ENCODE peak calls at places on chromosomes 7 and 10, in six cellular contexts. V is tibial nerve, H is IMR-90, E is ascending aorta, X is heart left ventricle, P is mesendoderm. T is an unnamed sample.

GRCh38 chr10:79074732-79075131 is 6.0 kb downstream of the ZMIZ1 start:
- DNase-seq in H (no peak), V (no peak), P (no peak), E (no peak), X (no peak), T (no peak)

GRCh38 chr10:92111336-92111939 is 179.4 kb downstream of the CPEB3 start:
- DNase-seq in H (no peak), E (no peak), P (no peak), V (no peak), X (no peak), T (no peak)

GRCh38 chr7:33932832-33933468 is 27.6 kb downstream of the BMPER start:
- DNase-seq in P (peak; percentile 93), V (peak; percentile 82), E (peak; percentile 11), X (peak; percentile 76), H (peak; percentile 83), T (peak; percentile 79)

GRCh38 chr10:124357583-124357930 is 61.2 kb downstream of the OAT start:
- DNase-seq in P (no peak), H (no peak), X (no peak), E (no peak), V (no peak), T (no peak)

GRCh38 chr7:155660059-155660757 is 15.7 kb downstream of the RBM33 start:
- DNase-seq in P (no peak), V (no peak), H (peak; percentile 37), E (no peak), X (no peak), T (peak; percentile 79)

GRCh38 chr7:32670105-32670504 is 174.8 kb downstream of the AVL9 start:
- DNase-seq in X (no peak), E (no peak), P (peak; percentile 75), H (peak; percentile 45), V (no peak), T (peak; percentile 91)

GRCh38 chr10:28047061-28047460 is 48.2 kb upstream of the ODAD2 start:
- DNase-seq in V (no peak), P (no peak), H (no peak), E (no peak), X (no peak), T (peak; percentile 27)

GRCh38 chr10:124288928-124289921 is 129.5 kb downstream of the OAT start:
- DNase-seq in P (no peak), E (no peak), H (no peak), V (no peak), X (no peak), T (peak; percentile 30)

GRCh38 chr10:86083206-86083605 is 283.4 kb downstream of the GRID1 start:
- DNase-seq in X (no peak), H (no peak), V (no peak), E (no peak), P (no peak), T (no peak)

GRCh38 chr7:142646274-142646895 is 102.9 kb upstream of the PRSS1 start:
- DNase-seq in P (no peak), E (no peak), V (no peak), X (no peak), H (no peak), T (no peak)

GRCh38 chr7:132999845-133000244 is 82.0 kb downstream of the CHCHD3 start:
- DNase-seq in V (no peak), E (no peak), P (no peak), X (no peak), H (no peak), T (no peak)

GRCh38 chr7:134016223-134016941 is 110.8 kb upstream of the LRGUK start:
- DNase-seq in X (no peak), H (peak; percentile 39), V (peak; percentile 8), E (no peak), P (peak; percentile 56), T (no peak)

GRCh38 chr7:17907014-17907413 is 33.3 kb downstream of the SNX13 start:
- DNase-seq in V (no peak), E (no peak), X (no peak), H (peak; percentile 4), P (no peak), T (no peak)

GRCh38 chr10:72206511-72207229 is 9.1 kb upstream of the ANAPC16 start:
- DNase-seq in H (no peak), V (no peak), X (no peak), P (no peak), E (no peak), T (no peak)

GRCh38 chr10:91493313-91493712 is 83.2 kb downstream of the HECTD2 start:
- DNase-seq in P (peak; percentile 43), V (no peak), H (peak; percentile 63), E (no peak), X (no peak), T (no peak)

GRCh38 chr10:48466611-48467240 is 138.1 kb downstream of the ARHGAP22 start:
- DNase-seq in H (no peak), V (no peak), X (no peak), P (peak; percentile 43), E (no peak), T (peak; percentile 43)

GRCh38 chr7:43083091-43083490 is 29.4 kb upstream of the HECW1 start:
- DNase-seq in P (no peak), E (no peak), H (no peak), X (no peak), V (no peak), T (no peak)

GRCh38 chr10:5631936-5632335 is 34.5 kb downstream of the ASB13 start:
- DNase-seq in P (no peak), V (no peak), X (no peak), E (no peak), H (no peak), T (no peak)

GRCh38 chr10:86649471-86650150 is 4.7 kb upstream of the OPN4 start:
- DNase-seq in V (no peak), E (no peak), P (no peak), H (no peak), X (no peak), T (no peak)

GRCh38 chr7:138089080-138089901 is 13.0 kb downstream of the AKR1D1 start:
- DNase-seq in P (no peak), E (no peak), V (no peak), X (no peak), H (no peak), T (no peak)

DNA sequence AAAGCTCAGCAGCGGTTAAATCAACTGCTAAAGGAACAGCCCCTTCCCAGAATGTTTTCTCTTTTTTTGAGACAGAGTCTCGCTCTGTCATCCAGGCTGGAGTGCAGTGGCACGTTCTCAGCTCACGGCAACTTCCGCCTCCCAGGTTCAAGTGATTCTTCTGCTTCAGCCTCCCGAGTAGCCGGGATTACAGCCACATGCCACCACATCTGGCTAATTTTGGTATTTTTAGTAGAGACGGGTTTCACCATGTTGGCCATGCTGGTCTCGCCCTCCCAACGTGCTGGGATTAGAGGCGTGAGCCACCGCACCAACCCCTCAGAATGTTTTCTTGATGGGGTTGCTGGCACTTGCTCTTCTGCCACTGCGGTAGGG is 59.8 kb upstream of the IL6 start:
- DNase-seq in E (no peak), X (no peak), H (no peak), V (no peak), P (no peak), T (no peak)
- H3K27ac ChIP-seq in E (no peak overlapping the region), X (no peak overlapping the region), H (peak overlapping the region; percentile 96), V (no peak overlapping the region), P (peak overlapping the region; percentile 87), T (peak overlapping the region; percentile 57)

GRCh38 chr10:96266118-96266770 is 5.1 kb downstream of the BLNK start:
- DNase-seq in V (no peak), E (no peak), H (no peak), P (no peak), X (no peak), T (no peak)
- H3K36me3 ChIP-seq in V (no peaks in the 10 kb centered on the region), E (no peaks in the 10 kb centered on the region), H (no peaks in the 10 kb centered on the region), P (no peaks in the 10 kb centered on the region), X (no peaks in the 10 kb centered on the region), T (no peaks in the 10 kb centered on the region)

GRCh38 chr10:129394739-129395298 is 72.2 kb upstream of the MGMT start:
- DNase-seq in P (no peak), E (no peak), H (no peak), X (no peak), V (no peak), T (no peak)
- H3K4me3 ChIP-seq in P (no peak overlapping the region), E (no peak overlapping the region), H (no peak overlapping the region), X (no peak overlapping the region), V (no peak overlapping the region), T (no peak overlapping the region)

DNA sequence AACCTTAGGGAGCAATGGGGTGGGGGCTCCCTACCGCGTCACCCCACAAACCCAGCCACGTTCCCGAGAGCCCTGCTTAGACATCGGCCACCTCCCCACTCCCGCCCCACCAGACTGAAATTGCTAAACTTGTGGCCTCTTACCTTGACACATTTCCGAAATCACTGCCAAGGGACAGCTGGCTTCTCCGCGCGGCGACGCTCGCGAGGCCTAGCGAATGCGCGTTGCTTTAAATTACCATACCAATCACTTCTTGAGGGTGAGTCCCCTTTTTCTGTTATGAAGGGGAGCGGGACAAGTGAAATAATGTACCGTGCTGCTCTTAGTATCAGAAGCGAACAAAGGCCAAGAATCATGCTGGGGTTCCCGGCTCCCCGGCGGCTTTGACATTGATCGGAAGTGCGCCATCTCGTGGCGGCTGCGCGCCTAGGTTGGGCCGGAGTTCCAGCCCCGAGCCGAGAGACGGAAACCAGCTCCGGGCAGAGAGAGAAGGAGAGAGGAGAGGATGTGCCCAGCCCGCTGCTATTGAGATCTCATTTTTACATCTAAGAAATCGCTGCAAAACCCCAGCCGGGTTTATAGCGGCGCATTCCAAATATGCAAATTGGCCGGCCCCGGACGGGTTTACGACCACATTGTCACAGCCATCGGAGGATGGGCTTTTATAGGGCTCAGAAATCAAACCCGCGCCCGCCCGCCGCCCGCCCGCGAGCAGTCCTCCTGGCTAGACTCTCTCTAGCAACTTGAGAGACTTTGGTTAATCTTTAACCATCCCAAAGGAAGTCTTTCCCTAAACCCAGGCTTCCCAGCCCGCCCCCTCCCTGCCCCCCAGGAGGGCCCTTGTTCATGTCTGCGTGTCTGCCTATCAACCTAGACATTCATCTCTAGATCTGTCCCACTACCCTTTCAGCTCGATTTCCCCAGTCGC is 5.3 kb downstream of the HOXA11 start:
- DNase-seq in P (peak; percentile 83), V (peak; percentile 81), X (no peak), H (peak; percentile 45), E (no peak), T (peak; percentile 86)
- H3K27ac ChIP-seq in P (no peak overlapping the region), V (peak overlapping the region; percentile 88), X (no peak overlapping the region), H (no peak overlapping the region), E (no peak overlapping the region), T (peak overlapping the region; percentile 93)

GRCh38 chr10:84312816-84313215 is 15.6 kb upstream of the CCSER2 start:
- DNase-seq in H (no peak), E (no peak), V (no peak), X (no peak), P (no peak), T (no peak)
- H3K36me3 ChIP-seq in H (no peaks in the 10 kb centered on the region), E (no peaks in the 10 kb centered on the region), V (no peaks in the 10 kb centered on the region), X (no peaks in the 10 kb centered on the region), P (no peaks in the 10 kb centered on the region), T (no peaks in the 10 kb centered on the region)

T was measured in SJSA1.